ENCODE peak calls at places on chromosomes 5 and 9, in six cellular contexts. One of them, this sample, is unnamed.

GRCh38 chr5:88833371-88834107 is 49.4 kb downstream of the MEF2C start:
- DNase-seq in GM12865: peak
- DNase-seq in brain microvascular endothelial cell: peak
- DNase-seq in cardiac fibroblast: peak
- DNase-seq in mesenchymal stem cell: peak
- DNase-seq in ovary: peak
- DNase-seq in this sample: peak

GRCh38 chr5:34957857-34958690 is 28.7 kb downstream of the DNAJC21 start:
- DNase-seq in GM12865: peak
- DNase-seq in brain microvascular endothelial cell: peak
- DNase-seq in cardiac fibroblast: peak
- DNase-seq in mesenchymal stem cell: peak
- DNase-seq in ovary: no peak
- DNase-seq in this sample: peak

GRCh38 chr5:168750926-168751325 is 171.8 kb upstream of the PANK3 start:
- DNase-seq in GM12865: no peak
- DNase-seq in brain microvascular endothelial cell: no peak
- DNase-seq in cardiac fibroblast: no peak
- DNase-seq in mesenchymal stem cell: no peak
- DNase-seq in ovary: no peak
- DNase-seq in this sample: no peak

GRCh38 chr9:130929571-130930022 is 9.4 kb downstream of the FIBCD1 start:
- DNase-seq in GM12865: no peak
- DNase-seq in brain microvascular endothelial cell: no peak
- DNase-seq in cardiac fibroblast: no peak
- DNase-seq in mesenchymal stem cell: no peak
- DNase-seq in ovary: no peak
- DNase-seq in this sample: no peak

GRCh38 chr9:12781334-12781733 is 6.5 kb downstream of the LURAP1L start:
- DNase-seq in GM12865: no peak
- DNase-seq in brain microvascular endothelial cell: no peak
- DNase-seq in cardiac fibroblast: no peak
- DNase-seq in mesenchymal stem cell: no peak
- DNase-seq in ovary: no peak
- DNase-seq in this sample: no peak

GRCh38 chr9:129685220-129685932 is 19.9 kb downstream of the PRRX2 start:
- DNase-seq in GM12865: no peak
- DNase-seq in brain microvascular endothelial cell: no peak
- DNase-seq in cardiac fibroblast: no peak
- DNase-seq in mesenchymal stem cell: peak
- DNase-seq in ovary: no peak
- DNase-seq in this sample: no peak

GRCh38 chr9:134605969-134606363 is 35.6 kb upstream of the COL5A1 start:
- DNase-seq in GM12865: no peak
- DNase-seq in brain microvascular endothelial cell: no peak
- DNase-seq in cardiac fibroblast: no peak
- DNase-seq in mesenchymal stem cell: no peak
- DNase-seq in ovary: no peak
- DNase-seq in this sample: no peak

GRCh38 chr5:142484821-142485387 is 160.1 kb upstream of the SPRY4 start:
- DNase-seq in GM12865: no peak
- DNase-seq in brain microvascular endothelial cell: peak
- DNase-seq in cardiac fibroblast: peak
- DNase-seq in mesenchymal stem cell: peak
- DNase-seq in ovary: no peak
- DNase-seq in this sample: no peak

GRCh38 chr5:106163233-106163632 is 1507.5 kb downstream of the EFNA5 start:
- DNase-seq in GM12865: no peak
- DNase-seq in brain microvascular endothelial cell: no peak
- DNase-seq in cardiac fibroblast: no peak
- DNase-seq in mesenchymal stem cell: no peak
- DNase-seq in ovary: no peak
- DNase-seq in this sample: no peak

GRCh38 chr5:62354028-62354874 is 48.2 kb downstream of the KIF2A start:
- DNase-seq in GM12865: peak
- DNase-seq in brain microvascular endothelial cell: peak
- DNase-seq in cardiac fibroblast: peak
- DNase-seq in mesenchymal stem cell: peak
- DNase-seq in ovary: no peak
- DNase-seq in this sample: peak

GRCh38 chr9:130710822-130711352 is 17.3 kb downstream of the EXOSC2 start:
- DNase-seq in GM12865: no peak
- DNase-seq in brain microvascular endothelial cell: no peak
- DNase-seq in cardiac fibroblast: no peak
- DNase-seq in mesenchymal stem cell: no peak
- DNase-seq in ovary: no peak
- DNase-seq in this sample: no peak

GRCh38 chr9:91029621-91030361 is 228.2 kb downstream of the SYK start:
- DNase-seq in GM12865: no peak
- DNase-seq in brain microvascular endothelial cell: peak
- DNase-seq in cardiac fibroblast: no peak
- DNase-seq in mesenchymal stem cell: no peak
- DNase-seq in ovary: no peak
- DNase-seq in this sample: peak

GRCh38 chr5:68418680-68419079 is 203.1 kb downstream of the PIK3R1 start:
- DNase-seq in GM12865: no peak
- DNase-seq in brain microvascular endothelial cell: no peak
- DNase-seq in cardiac fibroblast: no peak
- DNase-seq in mesenchymal stem cell: no peak
- DNase-seq in ovary: no peak
- DNase-seq in this sample: no peak

GRCh38 chr5:55540525-55540924 is 5.8 kb upstream of the PLPP1 start:
- DNase-seq in GM12865: no peak
- DNase-seq in brain microvascular endothelial cell: no peak
- DNase-seq in cardiac fibroblast: no peak
- DNase-seq in mesenchymal stem cell: no peak
- DNase-seq in ovary: no peak
- DNase-seq in this sample: no peak

GRCh38 chr9:37197158-37198033 is 77.0 kb downstream of the ZCCHC7 start:
- DNase-seq in GM12865: peak
- DNase-seq in brain microvascular endothelial cell: peak
- DNase-seq in cardiac fibroblast: peak
- DNase-seq in mesenchymal stem cell: peak
- DNase-seq in ovary: no peak
- DNase-seq in this sample: peak

GRCh38 chr5:135718151-135718550 is 116.3 kb upstream of the SLC25A48 start:
- DNase-seq in GM12865: no peak
- DNase-seq in brain microvascular endothelial cell: peak
- DNase-seq in cardiac fibroblast: no peak
- DNase-seq in mesenchymal stem cell: peak
- DNase-seq in ovary: no peak
- DNase-seq in this sample: peak

GRCh38 chr9:32968101-32969011 is 33.1 kb downstream of the APTX start:
- DNase-seq in GM12865: peak
- DNase-seq in brain microvascular endothelial cell: peak
- DNase-seq in cardiac fibroblast: peak
- DNase-seq in mesenchymal stem cell: peak
- DNase-seq in ovary: peak
- DNase-seq in this sample: peak

GRCh38 chr5:181161534-181162175 is 14.3 kb downstream of the OR2V2 start:
- DNase-seq in GM12865: no peak
- DNase-seq in brain microvascular endothelial cell: no peak
- DNase-seq in cardiac fibroblast: no peak
- DNase-seq in mesenchymal stem cell: no peak
- DNase-seq in ovary: no peak
- DNase-seq in this sample: no peak
- H3K4me3 ChIP-seq in GM12865: peak
- H3K4me3 ChIP-seq in brain microvascular endothelial cell: no peak
- H3K4me3 ChIP-seq in cardiac fibroblast: no peak
- H3K4me3 ChIP-seq in mesenchymal stem cell: peak
- H3K4me3 ChIP-seq in ovary: no peak
- H3K4me3 ChIP-seq in this sample: peak

DNA sequence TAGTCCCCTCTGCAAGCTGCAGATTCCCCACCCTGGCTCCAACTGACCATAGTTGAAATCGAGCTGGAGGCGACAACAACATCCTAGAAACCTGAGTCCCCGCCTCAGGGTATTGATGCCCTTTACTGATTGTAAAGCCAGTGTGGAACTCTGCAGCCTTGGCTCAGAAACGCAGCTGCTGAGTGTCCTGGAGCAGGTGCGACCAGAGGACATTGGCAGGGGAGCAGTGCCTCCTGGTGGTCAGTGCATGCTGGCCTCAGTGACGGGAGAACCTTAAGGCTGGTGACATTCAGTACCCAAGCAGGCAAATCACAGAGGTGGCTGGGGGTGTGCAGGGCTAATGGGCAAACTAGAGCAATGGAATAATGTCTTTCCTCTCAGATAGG is 20.4 kb upstream of the ZNF354B start:
- DNase-seq in GM12865: no peak
- DNase-seq in brain microvascular endothelial cell: peak
- DNase-seq in cardiac fibroblast: peak
- DNase-seq in mesenchymal stem cell: no peak
- DNase-seq in ovary: no peak
- DNase-seq in this sample: peak
- H3K4me3 ChIP-seq in GM12865: no peak
- H3K4me3 ChIP-seq in brain microvascular endothelial cell: no peak
- H3K4me3 ChIP-seq in cardiac fibroblast: no peak
- H3K4me3 ChIP-seq in mesenchymal stem cell: no peak
- H3K4me3 ChIP-seq in ovary: no peak
- H3K4me3 ChIP-seq in this sample: no peak

DNA sequence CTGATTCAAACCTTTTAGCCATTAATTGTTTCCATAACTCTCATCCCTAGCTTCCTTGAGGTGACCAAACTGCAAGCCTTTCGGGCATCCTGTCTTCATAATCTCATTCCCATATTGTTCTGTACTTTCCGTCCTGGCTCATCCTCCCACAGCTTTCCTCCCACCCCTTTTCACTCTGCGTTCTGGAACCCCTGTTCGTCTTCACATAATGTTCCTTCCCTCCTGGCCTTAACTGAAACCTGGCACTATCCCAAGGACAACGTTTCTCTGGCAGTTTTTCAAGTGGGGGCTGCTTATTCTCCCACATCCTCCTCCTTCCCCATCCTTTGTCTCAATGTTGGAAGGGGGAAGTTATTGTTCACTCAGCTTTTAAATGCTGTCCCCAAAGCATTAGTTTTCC is 1.5 kb downstream of the ZNF189 start:
- DNase-seq in GM12865: no peak
- DNase-seq in brain microvascular endothelial cell: peak
- DNase-seq in cardiac fibroblast: peak
- DNase-seq in mesenchymal stem cell: peak
- DNase-seq in ovary: no peak
- DNase-seq in this sample: peak
- H3K4me3 ChIP-seq in GM12865: no peak
- H3K4me3 ChIP-seq in brain microvascular endothelial cell: peak
- H3K4me3 ChIP-seq in cardiac fibroblast: no peak
- H3K4me3 ChIP-seq in mesenchymal stem cell: peak
- H3K4me3 ChIP-seq in ovary: no peak
- H3K4me3 ChIP-seq in this sample: peak

GRCh38 chr5:126686451-126687126 is 85.8 kb downstream of the PHAX start:
- DNase-seq in GM12865: peak
- DNase-seq in brain microvascular endothelial cell: no peak
- DNase-seq in cardiac fibroblast: no peak
- DNase-seq in mesenchymal stem cell: no peak
- DNase-seq in ovary: no peak
- DNase-seq in this sample: no peak
- H3K4me3 ChIP-seq in GM12865: no peak
- H3K4me3 ChIP-seq in brain microvascular endothelial cell: no peak
- H3K4me3 ChIP-seq in cardiac fibroblast: no peak
- H3K4me3 ChIP-seq in mesenchymal stem cell: no peak
- H3K4me3 ChIP-seq in ovary: no peak
- H3K4me3 ChIP-seq in this sample: no peak

DNA sequence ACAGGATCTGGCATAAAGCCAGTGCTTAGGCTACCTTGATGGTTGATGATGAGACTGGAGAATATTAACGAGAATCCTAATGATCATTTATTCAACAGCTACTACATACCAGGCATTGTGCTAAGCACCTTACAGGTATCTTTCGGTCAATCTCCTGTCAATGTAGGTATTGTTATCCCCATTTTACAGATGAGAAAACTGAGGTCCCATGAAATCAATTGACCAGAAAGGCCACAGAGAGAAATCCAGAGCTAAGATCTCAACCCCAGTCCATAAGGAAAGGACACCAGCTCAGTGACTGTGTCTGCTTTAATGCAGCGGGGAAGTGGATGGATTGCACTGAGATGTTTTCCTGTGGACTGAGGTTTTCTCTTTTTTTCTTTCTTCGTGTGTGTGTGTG is 63.3 kb downstream of the ARHGEF37 start:
- DNase-seq in GM12865: no peak
- DNase-seq in brain microvascular endothelial cell: no peak
- DNase-seq in cardiac fibroblast: no peak
- DNase-seq in mesenchymal stem cell: no peak
- DNase-seq in ovary: no peak
- DNase-seq in this sample: no peak
- H3K4me3 ChIP-seq in GM12865: no peak
- H3K4me3 ChIP-seq in brain microvascular endothelial cell: no peak
- H3K4me3 ChIP-seq in cardiac fibroblast: no peak
- H3K4me3 ChIP-seq in mesenchymal stem cell: no peak
- H3K4me3 ChIP-seq in ovary: no peak
- H3K4me3 ChIP-seq in this sample: no peak